ENCODE peak calls at places on chromosomes 11 and 22, in eight cellular contexts. G, J, V, T, O, W, F and S are unnamed samples.

GRCh38 chr11:96329419-96329818 is 13.6 kb downstream of the MAML2 start:
- DNase-seq in G (no peak), J (no peak), V (no peak), T (no peak), O (no peak), W (no peak), F (no peak), S (no peak)

GRCh38 chr22:29702025-29702930 is 17.5 kb upstream of the CABP7 start:
- DNase-seq in G (no peak), J (peak), V (no peak), T (peak), O (no peak), W (no peak), F (no peak), S (no peak)

GRCh38 chr11:100625041-100625440 is 62.0 kb upstream of the ARHGAP42 start:
- DNase-seq in G (no peak), J (no peak), V (no peak), T (no peak), O (no peak), W (no peak), F (no peak), S (no peak)

GRCh38 chr22:36383110-36383581 is 4.6 kb downstream of the MYH9 start:
- DNase-seq in G (no peak), J (no peak), V (no peak), T (peak), O (peak), W (peak), F (no peak), S (peak)

GRCh38 chr11:87454246-87454645 is 416.5 kb downstream of the TMEM135 start:
- DNase-seq in G (no peak), J (peak), V (no peak), T (peak), O (no peak), W (peak), F (no peak), S (no peak)

GRCh38 chr11:85867751-85868150 is 12.6 kb downstream of the CCDC83 start:
- DNase-seq in G (no peak), J (no peak), V (no peak), T (no peak), O (no peak), W (no peak), F (no peak), S (no peak)

GRCh38 chr11:119797736-119798135 is 68.7 kb upstream of the NECTIN1 start:
- DNase-seq in G (no peak), J (no peak), V (no peak), T (no peak), O (no peak), W (no peak), F (no peak), S (no peak)

GRCh38 chr11:128726464-128727139 is 32.7 kb downstream of the FLI1 start:
- DNase-seq in G (peak), J (no peak), V (no peak), T (peak), O (no peak), W (peak), F (no peak), S (no peak)

GRCh38 chr11:122696662-122697061 is 41.1 kb downstream of the UBASH3B start:
- DNase-seq in G (peak), J (peak), V (no peak), T (no peak), O (peak), W (peak), F (no peak), S (no peak)

GRCh38 chr22:42060489-42060888 is 10.1 kb downstream of the NAGA start:
- DNase-seq in G (no peak), J (no peak), V (no peak), T (no peak), O (no peak), W (no peak), F (no peak), S (no peak)

GRCh38 chr22:21940521-21940920 is 12.1 kb downstream of the PPM1F start:
- DNase-seq in G (no peak), J (no peak), V (no peak), T (no peak), O (no peak), W (no peak), F (no peak), S (no peak)

GRCh38 chr11:94853836-94854235 is 85.7 kb downstream of the AMOTL1 start:
- DNase-seq in G (no peak), J (no peak), V (no peak), T (no peak), O (no peak), W (no peak), F (no peak), S (no peak)

GRCh38 chr22:30876925-30877553 is 91.5 kb downstream of the MORC2 start:
- DNase-seq in G (no peak), J (no peak), V (peak), T (no peak), O (no peak), W (no peak), F (no peak), S (no peak)

GRCh38 chr11:111186308-111186967 is 59.1 kb upstream of the POU2AF2 start:
- DNase-seq in G (no peak), J (no peak), V (no peak), T (no peak), O (no peak), W (no peak), F (no peak), S (no peak)

GRCh38 chr22:20843501-20843900 is 15.1 kb downstream of the PI4KA start:
- DNase-seq in G (no peak), J (no peak), V (no peak), T (no peak), O (no peak), W (no peak), F (no peak), S (no peak)

GRCh38 chr11:129861702-129862107 is 33.7 kb downstream of the NFRKB start:
- DNase-seq in G (no peak), J (peak), V (peak), T (peak), O (no peak), W (no peak), F (no peak), S (peak)

GRCh38 chr11:78050964-78051831 is 12.5 kb upstream of the THRSP start:
- DNase-seq in G (no peak), J (no peak), V (no peak), T (no peak), O (no peak), W (no peak), F (no peak), S (no peak)

GRCh38 chr11:127925430-127925829 is 661.9 kb downstream of the ETS1 start:
- DNase-seq in G (no peak), J (no peak), V (no peak), T (no peak), O (no peak), W (no peak), F (peak), S (no peak)

GRCh38 chr11:88101881-88102594 is 73.2 kb downstream of the RAB38 start:
- DNase-seq in G (no peak), J (no peak), V (no peak), T (no peak), O (no peak), W (no peak), F (no peak), S (no peak)

GRCh38 chr22:19852177-19852781 is 2.4 kb downstream of the GNB1L start:
- DNase-seq in G (no peak), J (no peak), V (no peak), T (no peak), O (no peak), W (no peak), F (no peak), S (peak)

GRCh38 chr11:128026596-128026995 is 560.8 kb downstream of the ETS1 start:
- DNase-seq in G (no peak), J (no peak), V (no peak), T (no peak), O (no peak), W (no peak), F (no peak), S (no peak)

GRCh38 chr11:72300268-72300667 is 56.3 kb upstream of the PHOX2A start:
- DNase-seq in G (no peak), J (no peak), V (no peak), T (no peak), O (no peak), W (no peak), F (no peak), S (no peak)